ENCODE peak calls at places on chromosomes 2 and 18, in nine cellular contexts. T is ACHN; U is Calu3; Y is thoracic aorta; M is hepatocyte; J is D341Med; D is NCI-H2029; V is stimulated activated CD4-positive, alpha-beta T cell treated with anti-CD3 and anti-CD28 coated beads, Interleukin-15, amount 100 ng/mL, for 48 hours; K is NCI-H1417 treated with DMSO at 0.1 percent for 48 hours. A is an unnamed sample.
A peak's percentile ranks its signal among the peaks of the same experiment; 100 is the strongest.

GRCh38 chr2:163698857-163699256 is 37.0 kb downstream of the FIGN start:
- DNase-seq in K (no peak), M (no peak), Y (no peak), J (no peak), D (no peak), U (no peak), V (no peak), T (peak; percentile 29), A (no peak)

GRCh38 chr2:218716070-218716469 is 5.4 kb downstream of the TTLL4 start:
- DNase-seq in V (no peak), J (no peak), U (no peak), D (no peak), K (no peak), T (no peak), M (no peak), Y (no peak), A (no peak)

GRCh38 chr18:66735933-66736332 is 132.0 kb upstream of the CDH19 start:
- DNase-seq in T (no peak), U (no peak), K (no peak), Y (no peak), D (no peak), M (no peak), J (no peak), V (no peak), A (no peak)

GRCh38 chr2:42602218-42602936 is 33.9 kb downstream of the MTA3 start:
- DNase-seq in U (no peak), D (peak; percentile 69), Y (no peak), M (peak; percentile 8), V (no peak), K (no peak), T (no peak), J (no peak), A (peak; percentile 50)

GRCh38 chr18:35134190-35134730 is 93.0 kb downstream of the MAPRE2 start:
- DNase-seq in T (no peak), K (no peak), D (no peak), U (no peak), M (no peak), Y (no peak), V (no peak), J (no peak), A (no peak)

GRCh38 chr2:98552499-98553179 is 55.7 kb downstream of the COA5 start:
- DNase-seq in Y (no peak), M (no peak), K (no peak), T (no peak), J (no peak), D (no peak), U (no peak), V (no peak), A (no peak)

GRCh38 chr18:46283268-46283667 is 179.1 kb downstream of the HAUS1 start:
- DNase-seq in V (no peak), M (no peak), J (no peak), K (no peak), T (no peak), D (no peak), Y (no peak), U (no peak), A (no peak)

GRCh38 chr18:26960901-26961300 is 95.4 kb upstream of the AQP4 start:
- DNase-seq in T (no peak), K (no peak), Y (no peak), M (no peak), J (no peak), V (no peak), D (no peak), U (no peak), A (no peak)

GRCh38 chr2:176647325-176648155 is 378.3 kb downstream of the MTX2 start:
- DNase-seq in D (no peak), U (no peak), T (no peak), M (no peak), Y (no peak), K (no peak), V (no peak), J (no peak), A (peak; percentile 68)

GRCh38 chr2:196233033-196233807 is 61.8 kb upstream of the STK17B start:
- DNase-seq in V (no peak), T (peak; percentile 6), M (peak; percentile 46), D (no peak), U (peak; percentile 72), Y (no peak), K (no peak), J (no peak), A (no peak)

GRCh38 chr2:21363364-21363763 is 239.6 kb downstream of the TDRD15 start:
- DNase-seq in V (no peak), T (no peak), D (no peak), U (no peak), K (no peak), Y (no peak), M (no peak), J (no peak), A (no peak)

GRCh38 chr2:39481611-39482010 is 44.5 kb upstream of the MAP4K3 start:
- DNase-seq in U (no peak), V (no peak), K (no peak), M (no peak), D (no peak), Y (no peak), J (no peak), T (peak; percentile 79), A (peak; percentile 11)

GRCh38 chr2:173251225-173251624 is 103.4 kb upstream of the CDCA7 start:
- DNase-seq in Y (no peak), D (no peak), K (no peak), U (no peak), T (no peak), M (no peak), V (no peak), J (no peak), A (no peak)

A was measured in DMS153.